ENCODE peak calls at places on chromosomes 2 and 18, in ten cellular contexts. M, K, S, I, R, P, H, L, W and U are unnamed samples.

GRCh38 chr2:147275943-147276342 is 568.9 kb upstream of the ACVR2A start:
- DNase-seq in M (no peak), K (no peak), S (no peak), I (no peak), R (no peak), P (no peak), H (no peak), L (no peak), W (no peak), U (no peak)

GRCh38 chr2:217466104-217466503 is 536.7 kb downstream of the TNS1 start:
- DNase-seq in M (no peak), K (no peak), S (no peak), I (no peak), R (no peak), P (no peak), H (no peak), L (no peak), W (no peak), U (no peak)

GRCh38 chr2:241546771-241547498 is 11.6 kb upstream of the BOK start:
- DNase-seq in M (no peak), K (no peak), S (no peak), I (peak), R (no peak), P (no peak), H (no peak), L (peak), W (no peak), U (no peak)

GRCh38 chr2:7377861-7378569 is 460.8 kb downstream of the RNF144A start:
- DNase-seq in M (no peak), K (no peak), S (peak), I (no peak), R (no peak), P (peak), H (no peak), L (no peak), W (peak), U (no peak)

GRCh38 chr18:72013512-72013911 is 530.6 kb downstream of the CBLN2 start:
- DNase-seq in M (no peak), K (no peak), S (no peak), I (no peak), R (no peak), P (no peak), H (no peak), L (no peak), W (no peak), U (no peak)

GRCh38 chr2:240935101-240935876 is 29.2 kb downstream of the CROCC2 start:
- DNase-seq in M (no peak), K (peak), S (peak), I (no peak), R (no peak), P (peak), H (no peak), L (no peak), W (no peak), U (peak)

GRCh38 chr2:239182981-239183791 is 217.6 kb downstream of the HDAC4 start:
- DNase-seq in M (no peak), K (peak), S (peak), I (no peak), R (peak), P (no peak), H (no peak), L (no peak), W (peak), U (peak)

GRCh38 chr2:218229851-218230250 is 12.9 kb downstream of the ARPC2 start:
- DNase-seq in M (no peak), K (no peak), S (no peak), I (no peak), R (no peak), P (no peak), H (no peak), L (no peak), W (no peak), U (no peak)

GRCh38 chr2:31805688-31806087 is 205.1 kb downstream of the MEMO1 start:
- DNase-seq in M (no peak), K (no peak), S (no peak), I (no peak), R (no peak), P (no peak), H (no peak), L (no peak), W (no peak), U (no peak)

GRCh38 chr2:232611559-232612218 is 21.7 kb upstream of the EFHD1 start:
- DNase-seq in M (no peak), K (no peak), S (peak), I (peak), R (peak), P (peak), H (no peak), L (peak), W (peak), U (peak)
- TF ChIP-seq CTCF in M (peak), K (peak), S (peak), I (peak), R (peak), P (peak), H (peak), L (peak), W (peak), U (peak)

DNA sequence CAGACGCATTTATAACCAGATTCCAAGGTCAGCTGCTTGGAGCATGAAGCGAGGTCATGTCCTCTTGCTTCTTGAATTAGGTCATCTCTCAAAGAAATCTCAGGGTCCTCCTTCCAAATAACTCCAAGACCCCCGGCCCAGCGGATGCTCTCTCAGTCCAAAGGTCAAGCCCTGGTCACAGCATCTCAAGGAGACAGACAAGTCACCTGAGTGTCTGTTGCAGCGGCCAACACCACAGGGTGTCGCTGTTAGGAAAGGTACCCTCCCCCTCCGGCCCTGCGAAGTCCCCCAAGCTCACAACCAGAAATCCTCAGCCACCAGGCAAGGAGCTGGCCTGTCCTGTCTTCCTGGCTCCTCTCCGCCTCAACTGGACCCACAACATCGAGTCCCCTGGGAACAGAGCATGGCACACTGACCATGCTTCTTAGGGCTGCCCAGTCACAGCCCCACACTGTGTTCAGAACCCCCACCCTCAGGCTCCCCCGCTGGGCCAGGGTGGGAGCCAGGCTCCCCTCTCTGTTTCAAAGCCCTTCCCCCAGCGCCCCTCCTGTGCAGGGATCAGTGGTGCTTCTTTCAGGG is 68.0 kb upstream of the ASAP2 start:
- DNase-seq in M (no peak), K (no peak), S (no peak), I (no peak), R (no peak), P (no peak), H (no peak), L (no peak), W (no peak), U (no peak)
- TF ChIP-seq CTCF in M (peak), K (no peak), S (no peak), I (peak), R (peak), P (no peak), H (no peak), L (peak), W (peak), U (no peak)

DNA sequence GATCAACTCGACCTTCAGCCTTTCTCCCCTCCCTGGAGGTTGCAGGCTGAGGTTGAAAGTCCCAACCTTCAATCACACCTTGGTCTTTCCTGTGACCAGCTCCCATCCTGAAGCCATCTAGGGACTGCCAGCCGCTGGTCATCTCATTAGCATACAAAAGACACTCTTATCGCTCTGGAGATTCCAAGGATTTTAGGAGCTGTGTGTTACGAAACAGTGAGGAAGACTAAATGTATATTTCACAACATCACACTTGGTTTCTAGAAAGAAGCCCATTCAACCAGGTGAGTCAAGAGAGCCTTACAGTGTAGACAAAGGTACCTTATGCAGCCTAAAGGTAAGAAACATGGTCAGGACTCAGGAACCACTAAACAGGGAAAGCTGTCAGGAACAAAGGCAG is 126.4 kb downstream of the SH3BP4 start:
- DNase-seq in M (no peak), K (no peak), S (no peak), I (no peak), R (no peak), P (no peak), H (no peak), L (no peak), W (no peak), U (no peak)
- TF ChIP-seq CTCF in M (no peak), K (no peak), S (no peak), I (no peak), R (no peak), P (no peak), H (no peak), L (no peak), W (no peak), U (no peak)

GRCh38 chr18:76824136-76824676 is 1.8 kb downstream of the ZNF236 start:
- DNase-seq in M (no peak), K (no peak), S (no peak), I (no peak), R (no peak), P (no peak), H (no peak), L (no peak), W (no peak), U (peak)
- TF ChIP-seq CTCF in M (no peak), K (no peak), S (no peak), I (no peak), R (no peak), P (no peak), H (no peak), L (no peak), W (no peak), U (no peak)

DNA sequence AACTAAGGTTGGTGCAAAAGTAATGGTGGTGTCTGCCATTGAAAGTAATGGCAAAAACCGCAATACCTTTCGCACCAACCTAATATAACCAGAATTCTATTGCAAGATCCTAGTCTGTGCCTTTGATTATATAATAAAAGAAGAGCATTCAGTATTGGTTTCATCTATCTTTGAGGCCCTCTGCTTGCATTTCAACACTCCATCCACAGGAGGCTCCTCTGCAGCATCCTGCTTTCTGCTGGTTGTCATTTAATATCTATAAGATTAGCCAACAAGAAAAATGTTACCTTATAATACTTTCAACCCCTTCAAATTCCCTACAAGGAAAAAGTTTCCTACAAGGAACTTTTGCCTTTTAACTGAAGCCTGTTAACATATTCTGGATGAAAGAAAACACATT is 139.2 kb downstream of the CDCA7 start:
- DNase-seq in M (no peak), K (no peak), S (no peak), I (no peak), R (no peak), P (no peak), H (no peak), L (no peak), W (no peak), U (no peak)
- TF ChIP-seq CTCF in M (no peak), K (no peak), S (no peak), I (peak), R (no peak), P (no peak), H (no peak), L (no peak), W (no peak), U (peak)

GRCh38 chr18:10488022-10488421 is 33.6 kb downstream of the APCDD1 start:
- DNase-seq in M (no peak), K (no peak), S (no peak), I (peak), R (no peak), P (no peak), H (no peak), L (no peak), W (no peak), U (no peak)

GRCh38 chr18:10495936-10496335 is 29.9 kb upstream of the NAPG start:
- DNase-seq in M (no peak), K (no peak), S (no peak), I (no peak), R (no peak), P (no peak), H (no peak), L (no peak), W (no peak), U (no peak)

GRCh38 chr18:10485475-10485874 is 31.0 kb downstream of the APCDD1 start:
- DNase-seq in M (no peak), K (no peak), S (no peak), I (no peak), R (no peak), P (no peak), H (no peak), L (no peak), W (no peak), U (no peak)

GRCh38 chr18:10487161-10487560 is 32.7 kb downstream of the APCDD1 start:
- DNase-seq in M (no peak), K (no peak), S (no peak), I (no peak), R (no peak), P (no peak), H (no peak), L (no peak), W (no peak), U (no peak)

GRCh38 chr18:10490401-10491289 is 35.2 kb upstream of the NAPG start:
- DNase-seq in M (peak), K (no peak), S (no peak), I (no peak), R (no peak), P (no peak), H (no peak), L (no peak), W (no peak), U (no peak)
- TF ChIP-seq CTCF in M (peak), K (no peak), S (peak), I (no peak), R (peak), P (no peak), H (no peak), L (no peak), W (peak), U (no peak)

DNA sequence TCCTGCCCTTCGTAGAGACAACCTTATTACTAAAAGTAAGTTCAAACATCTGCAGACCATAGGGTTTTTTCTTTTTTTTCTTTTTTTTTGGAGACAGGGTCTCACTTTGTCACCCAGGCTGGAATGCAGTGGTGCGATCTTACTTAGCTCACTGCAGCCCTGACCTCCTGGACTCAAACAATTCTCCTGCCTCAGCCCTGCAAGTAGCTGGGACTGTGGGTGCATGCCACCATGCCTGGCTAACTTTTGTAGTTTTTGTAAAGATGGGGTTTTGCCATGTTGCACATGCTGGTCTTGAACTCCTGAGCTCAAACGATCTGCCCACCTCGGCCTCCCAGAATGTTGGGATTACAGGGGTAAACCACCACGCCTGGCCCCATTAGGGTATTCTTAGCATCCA is 32.4 kb downstream of the HADHA start:
- DNase-seq in M (no peak), K (no peak), S (no peak), I (no peak), R (no peak), P (no peak), H (no peak), L (no peak), W (no peak), U (no peak)
- TF ChIP-seq CTCF in M (no peak), K (no peak), S (no peak), I (no peak), R (no peak), P (no peak), H (no peak), L (no peak), W (no peak), U (no peak)

GRCh38 chr2:69983392-69983791 is 22.0 kb upstream of the ASPRV1 start:
- DNase-seq in M (no peak), K (no peak), S (no peak), I (no peak), R (no peak), P (no peak), H (no peak), L (no peak), W (no peak), U (no peak)

GRCh38 chr2:69979902-69980301 is 18.5 kb upstream of the ASPRV1 start:
- DNase-seq in M (no peak), K (no peak), S (no peak), I (no peak), R (no peak), P (no peak), H (no peak), L (no peak), W (no peak), U (no peak)

GRCh38 chr2:69978157-69978904 is 16.9 kb upstream of the ASPRV1 start:
- DNase-seq in M (no peak), K (no peak), S (no peak), I (no peak), R (no peak), P (no peak), H (no peak), L (no peak), W (no peak), U (no peak)

GRCh38 chr2:69977208-69977607 is 15.8 kb upstream of the ASPRV1 start:
- DNase-seq in M (no peak), K (no peak), S (no peak), I (no peak), R (no peak), P (no peak), H (no peak), L (no peak), W (no peak), U (no peak)

GRCh38 chr2:69980408-69980807 is 19.0 kb upstream of the ASPRV1 start:
- DNase-seq in M (no peak), K (no peak), S (no peak), I (peak), R (no peak), P (no peak), H (no peak), L (no peak), W (no peak), U (no peak)
- TF ChIP-seq CTCF in M (no peak), K (no peak), S (no peak), I (no peak), R (no peak), P (no peak), H (no peak), L (no peak), W (no peak), U (no peak)